ENCODE peak calls at places on chromosomes 5 and 9, in four cellular contexts. Z is K562, V is HepG2, O is H1. I is an unnamed sample.

GRCh38 chr5:106312360-106312759 is 1358.4 kb downstream of the EFNA5 start:
- DNase-seq in Z (no peak), V (no peak), O (no peak), I (no peak)

GRCh38 chr9:536597-537511 is 304.6 kb upstream of the DMRT1 start:
- DNase-seq in Z (no peak), V (no peak), O (no peak), I (no peak)

GRCh38 chr5:132770476-132771159 is 6.4 kb downstream of the SEPTIN8 start:
- DNase-seq in Z (no peak), V (no peak), O (no peak), I (peak; percentile 68)

GRCh38 chr5:180618830-180619562 is 27.7 kb upstream of the SCGB3A1 start:
- DNase-seq in Z (no peak), V (no peak), O (peak; percentile 85), I (no peak)

GRCh38 chr5:32342656-32343055 is 29.9 kb upstream of the MTMR12 start:
- DNase-seq in Z (no peak), V (no peak), O (no peak), I (no peak)

GRCh38 chr9:18718393-18718792 is 244.4 kb downstream of the ADAMTSL1 start:
- DNase-seq in Z (no peak), V (no peak), O (no peak), I (no peak)

GRCh38 chr5:107672212-107673105 is 1.7 kb upstream of the EFNA5 start:
- DNase-seq in Z (peak; percentile 18), V (peak; percentile 15), O (peak; percentile 77), I (peak; percentile 97)

GRCh38 chr5:72252574-72253155 is 67.4 kb downstream of the MRPS27 start:
- DNase-seq in Z (no peak), V (no peak), O (no peak), I (peak; percentile 67)

GRCh38 chr5:36398137-36398536 is 96.4 kb upstream of the RANBP3L start:
- DNase-seq in Z (no peak), V (peak; percentile 20), O (no peak), I (no peak)

GRCh38 chr5:86403190-86403589 is 214.6 kb upstream of the COX7C start:
- DNase-seq in Z (no peak), V (no peak), O (no peak), I (no peak)

GRCh38 chr5:125083932-125084331 is 337.5 kb upstream of the ZNF608 start:
- DNase-seq in Z (no peak), V (no peak), O (no peak), I (no peak)

GRCh38 chr5:168620807-168621206 is 41.6 kb upstream of the PANK3 start:
- DNase-seq in Z (no peak), V (no peak), O (no peak), I (no peak)

GRCh38 chr5:179327026-179327735 is 18.1 kb downstream of the ADAMTS2 start:
- DNase-seq in Z (no peak), V (no peak), O (no peak), I (no peak)

GRCh38 chr5:16700081-16700480 is 83.3 kb upstream of the RETREG1 start:
- DNase-seq in Z (no peak), V (no peak), O (no peak), I (peak; percentile 74)

GRCh38 chr5:153617190-153617589 is 126.7 kb downstream of the GRIA1 start:
- DNase-seq in Z (no peak), V (no peak), O (no peak), I (peak; percentile 41)

GRCh38 chr9:134868751-134869553 is 11.7 kb upstream of the FCN2 start:
- DNase-seq in Z (no peak), V (no peak), O (no peak), I (no peak)

GRCh38 chr5:140312067-140312790 is 9.3 kb upstream of the PFDN1 start:
- DNase-seq in Z (no peak), V (no peak), O (no peak), I (peak; percentile 99)
- H3K9ac ChIP-seq in Z (peak overlapping the region; percentile 61), V (peak overlapping the region; percentile 13), O (no peak overlapping the region), I (peak overlapping the region; percentile 88)

GRCh38 chr9:112028242-112029221 is 131.9 kb downstream of the UGCG start:
- DNase-seq in Z (no peak), V (no peak), O (no peak), I (no peak)
- TF ChIP-seq JUN in Z (no peak), V (no peak), O (no peak), I (no peak)

DNA sequence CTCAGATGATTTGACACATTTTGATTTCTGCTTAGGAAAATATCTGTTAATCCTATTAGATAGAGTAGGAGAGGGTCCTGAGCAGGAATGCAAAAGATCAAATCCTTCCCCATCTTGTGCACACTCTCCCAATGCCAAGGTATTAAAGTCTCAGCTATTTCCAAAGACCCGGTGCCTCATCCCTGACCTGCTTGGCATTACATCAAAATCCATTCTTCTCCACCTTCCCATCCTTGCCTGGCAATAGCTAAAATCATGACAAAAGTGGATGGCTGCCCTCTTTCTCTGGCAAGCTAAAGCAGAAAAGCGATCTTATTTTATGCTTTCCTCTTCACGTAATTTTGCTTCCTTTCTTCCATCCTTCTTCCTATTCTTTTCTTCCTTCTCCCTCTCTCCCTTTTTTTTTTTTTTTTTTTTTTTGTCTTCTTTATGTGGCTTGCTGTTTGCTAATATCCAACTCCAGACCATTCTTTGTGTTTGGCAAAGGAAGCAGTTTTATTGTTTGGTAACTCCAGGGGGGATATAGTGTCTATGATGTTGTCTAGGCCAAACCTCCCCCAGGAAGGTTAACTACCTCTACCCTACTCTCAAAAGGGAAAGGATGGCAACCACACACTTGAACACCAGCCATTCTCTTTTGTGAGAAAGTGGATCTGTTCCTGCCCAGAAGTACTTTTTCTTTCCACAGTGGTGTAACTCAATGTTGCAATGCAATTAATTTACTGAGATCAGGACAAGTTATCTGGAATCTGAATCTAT is 120.8 kb upstream of the TMEM161B start:
- DNase-seq in Z (no peak), V (no peak), O (no peak), I (no peak)
- H3K9ac ChIP-seq in Z (no peak overlapping the region), V (no peak overlapping the region), O (no peak overlapping the region), I (no peak overlapping the region)

GRCh38 chr9:29214702-29215248 is 1641.5 kb upstream of the C9orf72 start:
- DNase-seq in Z (no peak), V (no peak), O (peak; percentile 62), I (no peak)
- TF ChIP-seq JUN in Z (no peak), V (no peak), O (no peak), I (no peak)

GRCh38 chr9:137236936-137237421 is 4.1 kb upstream of the TUBB4B start:
- DNase-seq in Z (no peak), V (no peak), O (no peak), I (no peak)
- H3K9ac ChIP-seq in Z (peak overlapping the region; percentile 88), V (peak overlapping the region; percentile 66), O (no peak overlapping the region), I (no peak overlapping the region)

GRCh38 chr5:9263656-9264055 is 282.2 kb downstream of the SEMA5A start:
- DNase-seq in Z (no peak), V (no peak), O (no peak), I (no peak)
- TF ChIP-seq JUN in Z (no peak), V (no peak), O (no peak), I (no peak)

DNA sequence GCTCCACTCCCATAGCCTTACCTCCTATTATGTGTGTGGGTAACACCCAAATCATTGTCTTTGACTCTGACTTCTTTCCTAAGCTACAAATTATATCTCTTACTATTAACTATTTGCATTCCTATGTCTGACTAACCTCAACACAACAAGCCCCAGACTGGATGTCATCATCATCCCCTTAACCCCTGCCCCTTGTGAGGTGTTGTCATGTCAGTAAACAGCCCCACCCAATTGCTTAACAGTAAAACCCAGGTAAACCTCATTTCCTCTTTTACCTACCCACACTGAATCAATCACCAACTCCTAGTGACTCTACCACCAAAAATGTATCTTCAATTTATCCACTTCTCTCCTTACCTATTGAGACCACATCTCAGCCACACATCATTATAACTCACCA is 2.4 kb downstream of the SREK1IP1 start:
- DNase-seq in Z (no peak), V (peak; percentile 30), O (no peak), I (no peak)
- H3K9ac ChIP-seq in Z (no peak overlapping the region), V (no peak overlapping the region), O (no peak overlapping the region), I (no peak overlapping the region)